ENCODE peak calls at places on chromosome 19, in four cellular contexts. One of them, this sample, is unnamed.

GRCh38 chr19:8089664-8090601 is 37.4 kb downstream of the CCL25 start:
- DNase-seq in GM12878: no peak
- DNase-seq in K562: no peak
- DNase-seq in HepG2: no peak
- DNase-seq in this sample: no peak

GRCh38 chr19:15463865-15464371 is 426 bp downstream of the RASAL3 start:
- DNase-seq in GM12878: no peak
- DNase-seq in K562: no peak
- DNase-seq in HepG2: no peak
- DNase-seq in this sample: no peak

GRCh38 chr19:1427221-1427620 is 11.0 kb upstream of the RPS15 start:
- DNase-seq in GM12878: no peak
- DNase-seq in K562: no peak
- DNase-seq in HepG2: no peak
- DNase-seq in this sample: no peak

GRCh38 chr19:6721773-6722172 is 1.3 kb upstream of the C3 start:
- DNase-seq in GM12878: no peak
- DNase-seq in K562: no peak
- DNase-seq in HepG2: no peak
- DNase-seq in this sample: no peak

GRCh38 chr19:8695501-8695900 is 3.1 kb downstream of the ACTL9 start:
- DNase-seq in GM12878: no peak
- DNase-seq in K562: no peak
- DNase-seq in HepG2: no peak
- DNase-seq in this sample: no peak

GRCh38 chr19:814108-815078 is 7.4 kb downstream of the PLPPR3 start:
- DNase-seq in GM12878: no peak
- DNase-seq in K562: no peak
- DNase-seq in HepG2: no peak
- DNase-seq in this sample: no peak

GRCh38 chr19:46967578-46968018 is 52.0 kb upstream of the NPAS1 start:
- DNase-seq in GM12878: no peak
- DNase-seq in K562: no peak
- DNase-seq in HepG2: no peak
- DNase-seq in this sample: no peak

GRCh38 chr19:52343548-52343947 is 7.5 kb downstream of the ZNF610 start:
- DNase-seq in GM12878: no peak
- DNase-seq in K562: peak; percentile 65
- DNase-seq in HepG2: peak; percentile 15
- DNase-seq in this sample: peak; percentile 51

GRCh38 chr19:2096543-2097329 is at the start of gene IZUMO4:
- DNase-seq in GM12878: peak; percentile 71
- DNase-seq in K562: peak; percentile 99
- DNase-seq in HepG2: peak; percentile 89
- DNase-seq in this sample: peak; percentile 99

GRCh38 chr19:30567535-30568232 is 195.5 kb downstream of the ZNF536 start:
- DNase-seq in GM12878: no peak
- DNase-seq in K562: no peak
- DNase-seq in HepG2: no peak
- DNase-seq in this sample: no peak

GRCh38 chr19:7832781-7833180 is 2.8 kb downstream of the EVI5L start:
- DNase-seq in GM12878: no peak
- DNase-seq in K562: no peak
- DNase-seq in HepG2: no peak
- DNase-seq in this sample: no peak

GRCh38 chr19:18519962-18520847 is 1.7 kb downstream of the ELL start:
- DNase-seq in GM12878: no peak
- DNase-seq in K562: no peak
- DNase-seq in HepG2: peak; percentile 95
- DNase-seq in this sample: peak; percentile 53

GRCh38 chr19:5892772-5893275 is 10.8 kb downstream of the NDUFA11 start:
- DNase-seq in GM12878: no peak
- DNase-seq in K562: no peak
- DNase-seq in HepG2: no peak
- DNase-seq in this sample: no peak

GRCh38 chr19:52992109-52993004 is 21.4 kb upstream of the ERVV-1 start:
- DNase-seq in GM12878: no peak
- DNase-seq in K562: peak; percentile 38
- DNase-seq in HepG2: no peak
- DNase-seq in this sample: no peak

GRCh38 chr19:41937976-41938375 is 9.7 kb upstream of the ERFL start:
- DNase-seq in GM12878: no peak
- DNase-seq in K562: no peak
- DNase-seq in HepG2: no peak
- DNase-seq in this sample: no peak

GRCh38 chr19:29520390-29520789 is 5.4 kb upstream of the VSTM2B start:
- DNase-seq in GM12878: no peak
- DNase-seq in K562: no peak
- DNase-seq in HepG2: no peak
- DNase-seq in this sample: no peak

GRCh38 chr19:18785179-18786124 is 5.7 kb downstream of the COMP start:
- DNase-seq in GM12878: no peak
- DNase-seq in K562: peak; percentile 100
- DNase-seq in HepG2: peak; percentile 65
- DNase-seq in this sample: peak; percentile 100

GRCh38 chr19:741506-742131 is 9.3 kb upstream of the MISP start:
- DNase-seq in GM12878: no peak
- DNase-seq in K562: peak; percentile 73
- DNase-seq in HepG2: peak; percentile 61
- DNase-seq in this sample: peak; percentile 52

GRCh38 chr19:40596608-40597328 is 4.4 kb upstream of the LTBP4 start:
- DNase-seq in GM12878: no peak
- DNase-seq in K562: peak; percentile 96
- DNase-seq in HepG2: peak; percentile 45
- DNase-seq in this sample: peak; percentile 79

GRCh38 chr19:42568006-42568405 is 26.7 kb downstream of the CEACAM8 start:
- DNase-seq in GM12878: no peak
- DNase-seq in K562: no peak
- DNase-seq in HepG2: no peak
- DNase-seq in this sample: no peak

GRCh38 chr19:1140673-1141072 is 33.4 kb downstream of the SBNO2 start:
- DNase-seq in GM12878: no peak
- DNase-seq in K562: no peak
- DNase-seq in HepG2: no peak
- DNase-seq in this sample: no peak

GRCh38 chr19:916645-917322 is 349 bp upstream of the KISS1R start:
- DNase-seq in GM12878: no peak
- DNase-seq in K562: peak; percentile 74
- DNase-seq in HepG2: peak; percentile 56
- DNase-seq in this sample: no peak

GRCh38 chr19:8132858-8133458 is 16.4 kb downstream of the FBN3 start:
- DNase-seq in GM12878: no peak
- DNase-seq in K562: no peak
- DNase-seq in HepG2: no peak
- DNase-seq in this sample: no peak

GRCh38 chr19:3336680-3337523 is 29.5 kb upstream of the NFIC start:
- DNase-seq in GM12878: no peak
- DNase-seq in K562: no peak
- DNase-seq in HepG2: peak; percentile 24
- DNase-seq in this sample: no peak

GRCh38 chr19:42168206-42168605 is 36.0 kb upstream of the POU2F2 start:
- DNase-seq in GM12878: no peak
- DNase-seq in K562: no peak
- DNase-seq in HepG2: no peak
- DNase-seq in this sample: no peak

GRCh38 chr19:8461891-8462290 is 17.1 kb downstream of the HNRNPM start:
- DNase-seq in GM12878: no peak
- DNase-seq in K562: no peak
- DNase-seq in HepG2: no peak
- DNase-seq in this sample: no peak

GRCh38 chr19:3119071-3119781 is 16.6 kb upstream of the GNA15 start:
- DNase-seq in GM12878: no peak
- DNase-seq in K562: no peak
- DNase-seq in HepG2: no peak
- DNase-seq in this sample: no peak

GRCh38 chr19:460877-461609 is at the start of gene SHC2:
- DNase-seq in GM12878: no peak
- DNase-seq in K562: peak; percentile 72
- DNase-seq in HepG2: no peak
- DNase-seq in this sample: peak; percentile 71

GRCh38 chr19:2381151-2381822 is 21.2 kb downstream of the TMPRSS9 start:
- DNase-seq in GM12878: no peak
- DNase-seq in K562: no peak
- DNase-seq in HepG2: no peak
- DNase-seq in this sample: no peak

GRCh38 chr19:2771786-2772674 is 11.0 kb downstream of the SGTA start:
- DNase-seq in GM12878: no peak
- DNase-seq in K562: no peak
- DNase-seq in HepG2: no peak
- DNase-seq in this sample: no peak

GRCh38 chr19:21233691-21234090 is 91.9 kb downstream of the ZNF431 start:
- DNase-seq in GM12878: no peak
- DNase-seq in K562: no peak
- DNase-seq in HepG2: no peak
- DNase-seq in this sample: no peak

GRCh38 chr19:23999821-24000610 is 85.3 kb downstream of the ZNF726 start:
- DNase-seq in GM12878: no peak
- DNase-seq in K562: no peak
- DNase-seq in HepG2: no peak
- DNase-seq in this sample: no peak

GRCh38 chr19:12350185-12350889 is 15.1 kb downstream of the ZNF442 start:
- DNase-seq in GM12878: no peak
- DNase-seq in K562: no peak
- DNase-seq in HepG2: no peak
- DNase-seq in this sample: no peak

GRCh38 chr19:44765949-44766335 is 11.7 kb upstream of the CBLC start:
- DNase-seq in GM12878: no peak
- DNase-seq in K562: no peak
- DNase-seq in HepG2: no peak
- DNase-seq in this sample: no peak

GRCh38 chr19:53994811-53995210 is 3.4 kb downstream of the CACNG6 start:
- DNase-seq in GM12878: no peak
- DNase-seq in K562: no peak
- DNase-seq in HepG2: no peak
- DNase-seq in this sample: no peak

GRCh38 chr19:55391702-55392615 is 6.2 kb downstream of the RPL28 start:
- DNase-seq in GM12878: no peak
- DNase-seq in K562: no peak
- DNase-seq in HepG2: no peak
- DNase-seq in this sample: no peak

GRCh38 chr19:56643460-56643763 is 453 bp downstream of the SMIM17 start:
- DNase-seq in GM12878: no peak
- DNase-seq in K562: no peak
- DNase-seq in HepG2: no peak
- DNase-seq in this sample: no peak

GRCh38 chr19:51688665-51689571 is 4.2 kb upstream of the SPACA6 start:
- DNase-seq in GM12878: no peak
- DNase-seq in K562: peak; percentile 79
- DNase-seq in HepG2: peak; percentile 61
- DNase-seq in this sample: peak; percentile 80

GRCh38 chr19:2372076-2372612 is 12.1 kb downstream of the TMPRSS9 start:
- DNase-seq in GM12878: no peak
- DNase-seq in K562: no peak
- DNase-seq in HepG2: no peak
- DNase-seq in this sample: no peak

GRCh38 chr19:4464815-4465581 is 7.1 kb upstream of the HDGFL2 start:
- DNase-seq in GM12878: no peak
- DNase-seq in K562: no peak
- DNase-seq in HepG2: no peak
- DNase-seq in this sample: no peak
- TF ChIP-seq BHLHE40 in GM12878: no peak
- TF ChIP-seq BHLHE40 in K562: no peak
- TF ChIP-seq BHLHE40 in HepG2: no peak
- TF ChIP-seq BHLHE40 in this sample: no peak

DNA sequence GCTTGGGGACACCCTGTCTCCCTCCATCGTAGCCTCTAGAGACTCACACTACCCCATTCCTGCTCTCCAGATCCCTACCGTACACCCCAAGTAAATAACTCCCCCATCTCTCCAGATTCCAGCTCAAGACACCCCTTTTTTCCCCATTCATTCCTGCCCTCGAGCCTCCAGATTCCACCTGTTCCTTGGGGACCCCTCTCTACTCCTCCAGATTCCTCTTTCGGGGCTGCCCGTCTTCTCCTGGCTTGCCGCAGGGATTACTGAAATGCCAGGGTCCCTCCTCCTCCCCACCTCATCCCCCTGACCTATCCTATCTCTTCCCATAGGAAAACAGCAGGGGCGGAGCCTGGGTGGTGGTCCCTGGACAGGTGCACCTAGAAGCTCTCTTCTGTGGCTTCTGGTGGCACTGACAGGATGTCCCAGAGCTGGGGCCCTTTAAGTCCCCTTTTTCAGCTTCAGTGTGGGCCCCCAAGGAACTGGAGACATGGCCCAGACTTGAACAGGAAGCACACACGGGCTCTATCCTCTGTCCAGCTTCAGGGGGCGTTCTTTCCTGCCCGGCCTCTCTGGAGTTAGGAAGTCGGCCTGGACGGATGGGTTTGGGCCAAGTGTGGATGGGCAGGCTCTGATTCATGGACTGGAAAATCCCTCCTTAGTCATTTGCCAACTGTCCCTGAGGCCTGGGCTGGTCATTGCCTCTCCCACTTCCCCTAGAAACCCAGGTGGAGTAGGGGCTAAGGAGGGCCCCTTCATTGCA is 1.2 kb downstream of the ZSWIM4 start:
- DNase-seq in GM12878: no peak
- DNase-seq in K562: peak; percentile 8
- DNase-seq in HepG2: peak; percentile 23
- DNase-seq in this sample: no peak
- TF ChIP-seq FOXK2 in GM12878: no peak
- TF ChIP-seq FOXK2 in K562: no peak
- TF ChIP-seq FOXK2 in HepG2: no peak
- TF ChIP-seq FOXK2 in this sample: no peak

GRCh38 chr19:10486551-10486950 is 16.6 kb downstream of the KEAP1 start:
- DNase-seq in GM12878: no peak
- DNase-seq in K562: no peak
- DNase-seq in HepG2: no peak
- DNase-seq in this sample: no peak
- TF ChIP-seq BHLHE40 in GM12878: no peak
- TF ChIP-seq BHLHE40 in K562: no peak
- TF ChIP-seq BHLHE40 in HepG2: no peak
- TF ChIP-seq BHLHE40 in this sample: no peak

DNA sequence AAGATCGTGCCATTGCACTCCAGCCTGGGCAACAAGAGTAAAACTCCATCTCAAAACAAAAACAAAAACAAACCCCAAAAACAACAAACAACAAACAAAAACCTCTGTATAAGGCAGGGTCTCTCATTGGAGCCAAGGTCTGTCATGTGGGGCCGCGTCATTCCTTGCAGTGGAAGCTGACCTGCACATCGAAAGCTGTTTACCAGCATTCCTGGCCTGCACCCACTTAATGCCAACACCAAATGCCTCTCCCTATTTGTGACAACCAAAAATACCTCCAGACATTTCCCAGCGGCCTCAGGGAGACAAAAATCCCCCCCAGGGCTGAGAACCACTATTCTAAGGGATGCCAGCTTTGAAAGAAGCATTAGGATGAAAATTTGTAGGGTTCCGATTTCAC is 1.2 kb downstream of the CPAMD8 start:
- DNase-seq in GM12878: no peak
- DNase-seq in K562: no peak
- DNase-seq in HepG2: no peak
- DNase-seq in this sample: no peak
- TF ChIP-seq FOXK2 in GM12878: no peak
- TF ChIP-seq FOXK2 in K562: no peak
- TF ChIP-seq FOXK2 in HepG2: no peak
- TF ChIP-seq FOXK2 in this sample: no peak

GRCh38 chr19:38033658-38034150 is 126.7 kb downstream of the SIPA1L3 start:
- DNase-seq in GM12878: peak; percentile 81
- DNase-seq in K562: no peak
- DNase-seq in HepG2: no peak
- DNase-seq in this sample: no peak
- TF ChIP-seq BHLHE40 in GM12878: no peak
- TF ChIP-seq BHLHE40 in K562: no peak
- TF ChIP-seq BHLHE40 in HepG2: no peak
- TF ChIP-seq BHLHE40 in this sample: no peak

GRCh38 chr19:39544201-39544903 is 4.4 kb upstream of the EID2 start:
- DNase-seq in GM12878: no peak
- DNase-seq in K562: no peak
- DNase-seq in HepG2: no peak
- DNase-seq in this sample: no peak
- TF ChIP-seq FOXK2 in GM12878: no peak
- TF ChIP-seq FOXK2 in K562: no peak
- TF ChIP-seq FOXK2 in HepG2: no peak
- TF ChIP-seq FOXK2 in this sample: no peak